ENCODE peak calls at places on chromosomes 6 and 20, in nine cellular contexts. One of them, this sample, is unnamed.
A peak's percentile ranks its signal among the peaks of the same experiment; 100 is the strongest.

GRCh38 chr6:88728756-88729155 is 234.7 kb downstream of the RNGTT start:
- DNase-seq in H1: no peak
- DNase-seq in A549: no peak
- DNase-seq in prostate gland: no peak
- DNase-seq in choroid plexus epithelial cell: no peak
- DNase-seq in SJCRH30: no peak
- DNase-seq in SJSA1: peak; percentile 60
- DNase-seq in RWPE2: no peak
- DNase-seq in left lung: peak; percentile 41
- DNase-seq in this sample: no peak

GRCh38 chr6:154974485-154975149 is 20.5 kb upstream of the TIAM2 start:
- DNase-seq in SJSA1: no peak
- DNase-seq in H1: peak; percentile 79
- DNase-seq in RWPE2: no peak
- DNase-seq in choroid plexus epithelial cell: no peak
- DNase-seq in SJCRH30: no peak
- DNase-seq in prostate gland: no peak
- DNase-seq in left lung: no peak
- DNase-seq in A549: no peak
- DNase-seq in this sample: no peak

GRCh38 chr20:51132286-51132810 is 109.4 kb upstream of the KCNG1 start:
- DNase-seq in A549: no peak
- DNase-seq in H1: no peak
- DNase-seq in choroid plexus epithelial cell: peak; percentile 65
- DNase-seq in SJSA1: no peak
- DNase-seq in left lung: no peak
- DNase-seq in RWPE2: no peak
- DNase-seq in SJCRH30: no peak
- DNase-seq in prostate gland: no peak
- DNase-seq in this sample: no peak

GRCh38 chr20:17606001-17606400 is 36.1 kb downstream of the DSTN start:
- DNase-seq in left lung: no peak
- DNase-seq in choroid plexus epithelial cell: no peak
- DNase-seq in A549: no peak
- DNase-seq in RWPE2: no peak
- DNase-seq in prostate gland: no peak
- DNase-seq in SJCRH30: no peak
- DNase-seq in SJSA1: no peak
- DNase-seq in H1: no peak
- DNase-seq in this sample: no peak

GRCh38 chr20:370151-370600 is 10.4 kb upstream of the TRIB3 start:
- DNase-seq in SJSA1: no peak
- DNase-seq in choroid plexus epithelial cell: no peak
- DNase-seq in prostate gland: peak; percentile 63
- DNase-seq in SJCRH30: no peak
- DNase-seq in left lung: no peak
- DNase-seq in RWPE2: no peak
- DNase-seq in A549: peak; percentile 71
- DNase-seq in H1: no peak
- DNase-seq in this sample: no peak

GRCh38 chr20:9363673-9364072 is 150.7 kb upstream of the LAMP5 start:
- DNase-seq in SJCRH30: no peak
- DNase-seq in RWPE2: no peak
- DNase-seq in prostate gland: no peak
- DNase-seq in SJSA1: no peak
- DNase-seq in H1: no peak
- DNase-seq in choroid plexus epithelial cell: no peak
- DNase-seq in A549: no peak
- DNase-seq in left lung: no peak
- DNase-seq in this sample: no peak

GRCh38 chr6:34161857-34162515 is 16.1 kb upstream of the GRM4 start:
- DNase-seq in left lung: no peak
- DNase-seq in prostate gland: no peak
- DNase-seq in SJSA1: no peak
- DNase-seq in RWPE2: peak; percentile 38
- DNase-seq in choroid plexus epithelial cell: no peak
- DNase-seq in H1: peak; percentile 32
- DNase-seq in SJCRH30: no peak
- DNase-seq in A549: no peak
- DNase-seq in this sample: no peak

GRCh38 chr6:139308284-139308916 is 16.6 kb upstream of the TXLNB start:
- DNase-seq in RWPE2: no peak
- DNase-seq in choroid plexus epithelial cell: peak; percentile 37
- DNase-seq in left lung: no peak
- DNase-seq in H1: no peak
- DNase-seq in SJSA1: no peak
- DNase-seq in A549: no peak
- DNase-seq in SJCRH30: no peak
- DNase-seq in prostate gland: no peak
- DNase-seq in this sample: no peak

GRCh38 chr20:19628570-19629134 is 129.4 kb upstream of the RIN2 start:
- DNase-seq in left lung: no peak
- DNase-seq in RWPE2: no peak
- DNase-seq in A549: peak; percentile 80
- DNase-seq in SJCRH30: peak; percentile 69
- DNase-seq in H1: peak; percentile 84
- DNase-seq in SJSA1: peak; percentile 59
- DNase-seq in choroid plexus epithelial cell: peak; percentile 85
- DNase-seq in prostate gland: peak; percentile 40
- DNase-seq in this sample: peak; percentile 76

GRCh38 chr20:4898282-4898681 is 103.0 kb downstream of the SLC23A2 start:
- DNase-seq in RWPE2: peak; percentile 96
- DNase-seq in A549: no peak
- DNase-seq in SJSA1: no peak
- DNase-seq in SJCRH30: peak; percentile 55
- DNase-seq in prostate gland: no peak
- DNase-seq in left lung: no peak
- DNase-seq in H1: no peak
- DNase-seq in choroid plexus epithelial cell: peak; percentile 70
- DNase-seq in this sample: no peak

GRCh38 chr6:90103056-90103793 is 193.4 kb downstream of the BACH2 start:
- DNase-seq in H1: no peak
- DNase-seq in A549: peak; percentile 9
- DNase-seq in left lung: no peak
- DNase-seq in prostate gland: no peak
- DNase-seq in choroid plexus epithelial cell: peak; percentile 29
- DNase-seq in SJSA1: no peak
- DNase-seq in RWPE2: no peak
- DNase-seq in SJCRH30: no peak
- DNase-seq in this sample: no peak

GRCh38 chr6:31771992-31772358 is 5.2 kb downstream of the VWA7 start:
- DNase-seq in choroid plexus epithelial cell: no peak
- DNase-seq in prostate gland: no peak
- DNase-seq in RWPE2: no peak
- DNase-seq in SJSA1: no peak
- DNase-seq in A549: no peak
- DNase-seq in left lung: peak; percentile 20
- DNase-seq in H1: no peak
- DNase-seq in SJCRH30: no peak
- DNase-seq in this sample: no peak

GRCh38 chr6:167141667-167142432 is 15.9 kb downstream of the GPR31 start:
- DNase-seq in RWPE2: no peak
- DNase-seq in H1: peak; percentile 79
- DNase-seq in choroid plexus epithelial cell: peak; percentile 44
- DNase-seq in A549: peak; percentile 29
- DNase-seq in left lung: peak; percentile 92
- DNase-seq in SJSA1: no peak
- DNase-seq in SJCRH30: peak; percentile 73
- DNase-seq in prostate gland: peak; percentile 15
- DNase-seq in this sample: no peak

GRCh38 chr6:156727715-156728385 is 49.3 kb upstream of the ARID1B start:
- DNase-seq in SJSA1: no peak
- DNase-seq in RWPE2: no peak
- DNase-seq in prostate gland: no peak
- DNase-seq in choroid plexus epithelial cell: no peak
- DNase-seq in SJCRH30: no peak
- DNase-seq in A549: no peak
- DNase-seq in left lung: no peak
- DNase-seq in H1: no peak
- DNase-seq in this sample: no peak

GRCh38 chr6:100217225-100217624 is 223.2 kb upstream of the MCHR2 start:
- DNase-seq in RWPE2: no peak
- DNase-seq in A549: no peak
- DNase-seq in prostate gland: no peak
- DNase-seq in choroid plexus epithelial cell: peak; percentile 39
- DNase-seq in SJSA1: no peak
- DNase-seq in SJCRH30: no peak
- DNase-seq in left lung: no peak
- DNase-seq in H1: no peak
- DNase-seq in this sample: no peak

GRCh38 chr6:15481414-15481813 is 181.4 kb downstream of the DTNBP1 start:
- DNase-seq in RWPE2: no peak
- DNase-seq in SJCRH30: no peak
- DNase-seq in choroid plexus epithelial cell: no peak
- DNase-seq in A549: no peak
- DNase-seq in SJSA1: no peak
- DNase-seq in prostate gland: no peak
- DNase-seq in left lung: no peak
- DNase-seq in H1: no peak
- DNase-seq in this sample: no peak
- H3K4me3 ChIP-seq in RWPE2: no peak overlapping the region
- H3K4me3 ChIP-seq in SJCRH30: no peak overlapping the region
- H3K4me3 ChIP-seq in choroid plexus epithelial cell: no peak overlapping the region
- H3K4me3 ChIP-seq in A549: no peak overlapping the region
- H3K4me3 ChIP-seq in SJSA1: no peak overlapping the region
- H3K4me3 ChIP-seq in prostate gland: no peak overlapping the region
- H3K4me3 ChIP-seq in left lung: no peak overlapping the region
- H3K4me3 ChIP-seq in H1: no peak overlapping the region
- H3K4me3 ChIP-seq in this sample: no peak overlapping the region

GRCh38 chr6:140858381-140858971 is 1274.2 kb upstream of the GJE1 start:
- DNase-seq in prostate gland: no peak
- DNase-seq in choroid plexus epithelial cell: no peak
- DNase-seq in H1: no peak
- DNase-seq in SJCRH30: no peak
- DNase-seq in RWPE2: no peak
- DNase-seq in SJSA1: no peak
- DNase-seq in A549: no peak
- DNase-seq in left lung: no peak
- DNase-seq in this sample: no peak
- H3K4me3 ChIP-seq in prostate gland: no peak overlapping the region
- H3K4me3 ChIP-seq in choroid plexus epithelial cell: no peak overlapping the region
- H3K4me3 ChIP-seq in H1: no peak overlapping the region
- H3K4me3 ChIP-seq in SJCRH30: no peak overlapping the region
- H3K4me3 ChIP-seq in RWPE2: no peak overlapping the region
- H3K4me3 ChIP-seq in SJSA1: no peak overlapping the region
- H3K4me3 ChIP-seq in A549: no peak overlapping the region
- H3K4me3 ChIP-seq in left lung: no peak overlapping the region
- H3K4me3 ChIP-seq in this sample: no peak overlapping the region

GRCh38 chr20:50130346-50130703 is 17.4 kb upstream of the UBE2V1 start:
- DNase-seq in RWPE2: no peak
- DNase-seq in left lung: no peak
- DNase-seq in SJCRH30: no peak
- DNase-seq in A549: no peak
- DNase-seq in choroid plexus epithelial cell: no peak
- DNase-seq in prostate gland: no peak
- DNase-seq in SJSA1: no peak
- DNase-seq in H1: no peak
- DNase-seq in this sample: no peak

GRCh38 chr20:50133041-50133440 is 20.1 kb upstream of the UBE2V1 start:
- DNase-seq in A549: no peak
- DNase-seq in SJCRH30: no peak
- DNase-seq in H1: no peak
- DNase-seq in left lung: no peak
- DNase-seq in RWPE2: no peak
- DNase-seq in SJSA1: no peak
- DNase-seq in choroid plexus epithelial cell: no peak
- DNase-seq in prostate gland: no peak
- DNase-seq in this sample: no peak

GRCh38 chr20:50129662-50130345 is 16.9 kb upstream of the UBE2V1 start:
- DNase-seq in SJCRH30: peak; percentile 47
- DNase-seq in H1: no peak
- DNase-seq in A549: peak; percentile 64
- DNase-seq in choroid plexus epithelial cell: no peak
- DNase-seq in RWPE2: no peak
- DNase-seq in prostate gland: no peak
- DNase-seq in left lung: no peak
- DNase-seq in SJSA1: no peak
- DNase-seq in this sample: no peak

GRCh38 chr20:50128520-50128905 is 15.6 kb upstream of the UBE2V1 start:
- DNase-seq in A549: no peak
- DNase-seq in H1: no peak
- DNase-seq in prostate gland: no peak
- DNase-seq in left lung: no peak
- DNase-seq in choroid plexus epithelial cell: no peak
- DNase-seq in RWPE2: no peak
- DNase-seq in SJCRH30: no peak
- DNase-seq in SJSA1: no peak
- DNase-seq in this sample: no peak

DNA sequence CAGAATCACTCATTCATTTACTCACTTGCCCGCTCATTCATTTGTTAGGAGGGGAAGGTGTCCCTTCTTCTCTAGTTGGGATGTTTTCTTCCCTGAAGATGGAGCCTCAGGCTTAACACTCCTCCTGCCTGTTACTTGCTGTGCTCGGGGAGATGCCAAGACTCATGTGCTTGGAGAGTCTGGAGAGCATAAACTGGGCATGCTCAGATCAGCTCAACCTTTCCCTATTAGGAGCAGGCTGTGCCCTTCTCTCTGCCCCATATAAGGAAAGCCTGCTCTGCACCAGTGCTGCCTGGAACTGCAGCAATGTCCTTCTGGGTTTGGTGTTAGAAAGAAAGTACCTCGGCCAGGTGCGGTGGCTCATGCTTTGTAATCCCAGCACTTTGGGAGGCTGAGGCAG is 18.0 kb upstream of the UBE2V1 start:
- DNase-seq in prostate gland: no peak
- DNase-seq in SJCRH30: no peak
- DNase-seq in RWPE2: no peak
- DNase-seq in choroid plexus epithelial cell: peak; percentile 42
- DNase-seq in SJSA1: no peak
- DNase-seq in H1: no peak
- DNase-seq in left lung: no peak
- DNase-seq in A549: no peak
- DNase-seq in this sample: no peak
- H3K4me3 ChIP-seq in prostate gland: no peak overlapping the region
- H3K4me3 ChIP-seq in SJCRH30: no peak overlapping the region
- H3K4me3 ChIP-seq in RWPE2: no peak overlapping the region
- H3K4me3 ChIP-seq in choroid plexus epithelial cell: no peak overlapping the region
- H3K4me3 ChIP-seq in SJSA1: no peak overlapping the region
- H3K4me3 ChIP-seq in H1: no peak overlapping the region
- H3K4me3 ChIP-seq in left lung: no peak overlapping the region
- H3K4me3 ChIP-seq in A549: no peak overlapping the region
- H3K4me3 ChIP-seq in this sample: no peak overlapping the region

DNA sequence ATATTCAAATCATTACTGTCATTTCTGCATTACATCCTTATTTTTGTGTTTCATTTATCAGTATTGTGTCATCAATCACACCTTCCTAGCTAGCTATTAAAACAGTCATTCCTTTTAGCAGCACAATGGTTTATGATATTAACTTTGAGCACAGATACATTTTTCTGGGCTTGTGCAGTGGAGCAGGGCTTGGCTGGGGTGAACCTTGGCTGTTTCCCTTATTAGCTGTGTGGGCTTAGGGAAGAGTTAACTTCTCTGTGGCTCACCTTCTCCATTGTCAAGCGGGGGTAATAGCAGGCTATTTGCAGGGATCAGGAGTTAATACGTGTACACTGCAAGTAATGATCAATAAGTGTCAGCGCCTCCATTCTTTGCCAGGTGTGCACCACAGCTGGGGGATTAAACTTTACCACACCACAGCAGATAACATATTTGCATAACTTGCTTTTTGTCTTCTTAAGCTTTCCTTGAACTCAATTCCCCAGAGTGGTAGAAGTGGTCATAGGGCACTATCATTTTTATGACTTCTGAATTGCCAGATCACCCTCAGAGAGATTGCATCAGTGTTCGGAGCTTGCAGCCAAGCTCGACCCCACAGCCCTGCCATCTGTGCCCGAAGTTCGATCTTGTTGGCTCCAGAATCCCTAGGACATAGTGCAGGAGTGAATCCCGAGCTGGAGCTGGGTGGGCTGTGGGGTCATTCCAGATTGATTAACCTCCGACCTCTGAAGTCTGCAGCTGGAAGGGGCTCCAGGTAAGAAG is 1.5 kb upstream of the PYGB start:
- DNase-seq in left lung: no peak
- DNase-seq in RWPE2: no peak
- DNase-seq in A549: no peak
- DNase-seq in prostate gland: no peak
- DNase-seq in SJSA1: no peak
- DNase-seq in H1: no peak
- DNase-seq in choroid plexus epithelial cell: no peak
- DNase-seq in SJCRH30: no peak
- DNase-seq in this sample: no peak
- H3K4me3 ChIP-seq in left lung: no peak overlapping the region
- H3K4me3 ChIP-seq in RWPE2: peak overlapping the region; percentile 96
- H3K4me3 ChIP-seq in A549: peak overlapping the region; percentile 82
- H3K4me3 ChIP-seq in prostate gland: no peak overlapping the region
- H3K4me3 ChIP-seq in SJSA1: no peak overlapping the region
- H3K4me3 ChIP-seq in H1: no peak overlapping the region
- H3K4me3 ChIP-seq in choroid plexus epithelial cell: peak overlapping the region; percentile 91
- H3K4me3 ChIP-seq in SJCRH30: no peak overlapping the region
- H3K4me3 ChIP-seq in this sample: peak overlapping the region; percentile 96